ENCODE peak calls at places on chromosomes 13 and 19, in eight cellular contexts. W is fibroblast of mammary gland; G is T-helper 9 cell; Q is anterior cingulate cortex; C is tibial artery; X is A549; I is HCEC 1CT; D is naive thymus-derived CD8-positive, alpha-beta T cell. T is an unnamed sample.

GRCh38 chr19:6270822-6271221 is 9.0 kb downstream of the MLLT1 start:
- DNase-seq in D (no peak), I (no peak), C (no peak), G (no peak), Q (no peak), X (no peak), W (no peak), T (no peak)

GRCh38 chr19:2341987-2342386 is 13.5 kb downstream of the SPPL2B start:
- DNase-seq in D (no peak), C (no peak), I (no peak), Q (no peak), X (no peak), W (no peak), G (no peak), T (no peak)

GRCh38 chr13:35794734-35795389 is 318.4 kb upstream of the MAB21L1 start:
- DNase-seq in C (no peak), Q (no peak), D (no peak), X (no peak), G (no peak), I (no peak), W (peak), T (no peak)

GRCh38 chr13:30720470-30720869 is 14.9 kb upstream of the ALOX5AP start:
- DNase-seq in D (no peak), Q (no peak), I (peak), W (no peak), G (no peak), C (no peak), X (no peak), T (no peak)

GRCh38 chr13:51772781-51773180 is 31.2 kb downstream of the DHRS12 start:
- DNase-seq in C (no peak), G (no peak), I (no peak), Q (no peak), D (no peak), W (no peak), X (no peak), T (no peak)

GRCh38 chr19:48325265-48325910 is at the start of gene EMP3:
- DNase-seq in W (peak), G (peak), Q (no peak), D (peak), I (peak), C (peak), X (peak), T (peak)

GRCh38 chr19:13149628-13150186 is 468 bp downstream of the STX10 start:
- DNase-seq in D (no peak), C (no peak), Q (no peak), W (no peak), X (peak), G (no peak), I (peak), T (no peak)

GRCh38 chr13:113616281-113616906 is 31.8 kb downstream of the TFDP1 start:
- DNase-seq in W (peak), Q (no peak), I (no peak), C (no peak), D (no peak), X (no peak), G (no peak), T (no peak)

GRCh38 chr13:37209621-37210020 is 104.2 kb upstream of the CSNK1A1L start:
- DNase-seq in W (peak), C (no peak), I (peak), G (no peak), X (no peak), Q (no peak), D (no peak), T (no peak)

GRCh38 chr13:52832268-52832667 is 16.2 kb downstream of the PCDH8 start:
- DNase-seq in G (no peak), C (no peak), X (no peak), I (no peak), Q (no peak), W (no peak), D (no peak), T (no peak)

GRCh38 chr19:32416749-32417469 is 11.3 kb downstream of the DPY19L3 start:
- DNase-seq in W (peak), C (no peak), D (no peak), I (peak), X (no peak), Q (no peak), G (no peak), T (no peak)

GRCh38 chr19:33399745-33400681 is 26.5 kb downstream of the CEBPG start:
- DNase-seq in C (peak), D (no peak), G (no peak), I (no peak), X (no peak), W (no peak), Q (no peak), T (no peak)

GRCh38 chr13:109383683-109384082 is 402.7 kb downstream of the IRS2 start:
- DNase-seq in C (no peak), Q (no peak), X (no peak), G (no peak), I (peak), D (no peak), W (peak), T (no peak)

GRCh38 chr19:29724102-29724641 is 9.1 kb upstream of the C19orf12 start:
- DNase-seq in G (no peak), C (no peak), D (peak), X (no peak), W (no peak), Q (no peak), I (no peak), T (no peak)